ENCODE peak calls at places on chromosome 7, in ten cellular contexts. One of them, this sample, is unnamed.

GRCh38 chr7:8389898-8390642 is 43.3 kb upstream of the NXPH1 start:
- DNase-seq in pancreas: peak; percentile 26
- DNase-seq in amniotic stem cell: no peak
- DNase-seq in cardiac septum: no peak
- DNase-seq in NCI-H345: peak; percentile 51
- DNase-seq in HuH-7.5: no peak
- DNase-seq in BJ: no peak
- DNase-seq in GM12892: no peak
- DNase-seq in T follicular helper cell: no peak
- DNase-seq in activated CD4-positive, alpha-beta T cell treated with anti-CD3 and anti-CD28 coated beads for 48 hours: no peak
- DNase-seq in this sample: peak; percentile 4

GRCh38 chr7:140983802-140984201 is 30.9 kb downstream of the MRPS33 start:
- DNase-seq in pancreas: no peak
- DNase-seq in amniotic stem cell: no peak
- DNase-seq in cardiac septum: no peak
- DNase-seq in NCI-H345: no peak
- DNase-seq in HuH-7.5: no peak
- DNase-seq in BJ: no peak
- DNase-seq in GM12892: no peak
- DNase-seq in T follicular helper cell: no peak
- DNase-seq in activated CD4-positive, alpha-beta T cell treated with anti-CD3 and anti-CD28 coated beads for 48 hours: peak; percentile 14
- DNase-seq in this sample: peak; percentile 39

GRCh38 chr7:31883761-31884164 is 186.4 kb downstream of the PDE1C start:
- DNase-seq in pancreas: no peak
- DNase-seq in amniotic stem cell: no peak
- DNase-seq in cardiac septum: no peak
- DNase-seq in NCI-H345: no peak
- DNase-seq in HuH-7.5: no peak
- DNase-seq in BJ: peak; percentile 52
- DNase-seq in GM12892: no peak
- DNase-seq in T follicular helper cell: no peak
- DNase-seq in activated CD4-positive, alpha-beta T cell treated with anti-CD3 and anti-CD28 coated beads for 48 hours: no peak
- DNase-seq in this sample: no peak

GRCh38 chr7:152006336-152006735 is 19.1 kb upstream of the GALNT11 start:
- DNase-seq in pancreas: no peak
- DNase-seq in amniotic stem cell: no peak
- DNase-seq in cardiac septum: no peak
- DNase-seq in NCI-H345: no peak
- DNase-seq in HuH-7.5: no peak
- DNase-seq in BJ: no peak
- DNase-seq in GM12892: no peak
- DNase-seq in T follicular helper cell: no peak
- DNase-seq in activated CD4-positive, alpha-beta T cell treated with anti-CD3 and anti-CD28 coated beads for 48 hours: no peak
- DNase-seq in this sample: no peak

GRCh38 chr7:25968205-25968993 is 183.6 kb upstream of the NFE2L3 start:
- DNase-seq in pancreas: no peak
- DNase-seq in amniotic stem cell: no peak
- DNase-seq in cardiac septum: no peak
- DNase-seq in NCI-H345: no peak
- DNase-seq in HuH-7.5: no peak
- DNase-seq in BJ: no peak
- DNase-seq in GM12892: no peak
- DNase-seq in T follicular helper cell: no peak
- DNase-seq in activated CD4-positive, alpha-beta T cell treated with anti-CD3 and anti-CD28 coated beads for 48 hours: peak; percentile 69
- DNase-seq in this sample: no peak

GRCh38 chr7:19648791-19649190 is 60.0 kb downstream of the POLR1F start:
- DNase-seq in pancreas: no peak
- DNase-seq in amniotic stem cell: no peak
- DNase-seq in cardiac septum: no peak
- DNase-seq in NCI-H345: no peak
- DNase-seq in HuH-7.5: no peak
- DNase-seq in BJ: no peak
- DNase-seq in GM12892: no peak
- DNase-seq in T follicular helper cell: no peak
- DNase-seq in activated CD4-positive, alpha-beta T cell treated with anti-CD3 and anti-CD28 coated beads for 48 hours: no peak
- DNase-seq in this sample: no peak

GRCh38 chr7:131583430-131583829 is 27.0 kb upstream of the PODXL start:
- DNase-seq in pancreas: no peak
- DNase-seq in amniotic stem cell: no peak
- DNase-seq in cardiac septum: no peak
- DNase-seq in NCI-H345: no peak
- DNase-seq in HuH-7.5: no peak
- DNase-seq in BJ: no peak
- DNase-seq in GM12892: no peak
- DNase-seq in T follicular helper cell: no peak
- DNase-seq in activated CD4-positive, alpha-beta T cell treated with anti-CD3 and anti-CD28 coated beads for 48 hours: no peak
- DNase-seq in this sample: no peak

GRCh38 chr7:94368371-94368791 is 26.3 kb upstream of the COL1A2 start:
- DNase-seq in pancreas: no peak
- DNase-seq in amniotic stem cell: peak; percentile 62
- DNase-seq in cardiac septum: no peak
- DNase-seq in NCI-H345: peak; percentile 51
- DNase-seq in HuH-7.5: no peak
- DNase-seq in BJ: peak; percentile 74
- DNase-seq in GM12892: no peak
- DNase-seq in T follicular helper cell: no peak
- DNase-seq in activated CD4-positive, alpha-beta T cell treated with anti-CD3 and anti-CD28 coated beads for 48 hours: no peak
- DNase-seq in this sample: no peak

GRCh38 chr7:132275384-132275783 is 300.9 kb downstream of the PLXNA4 start:
- DNase-seq in pancreas: no peak
- DNase-seq in amniotic stem cell: no peak
- DNase-seq in cardiac septum: no peak
- DNase-seq in NCI-H345: peak; percentile 59
- DNase-seq in HuH-7.5: no peak
- DNase-seq in BJ: no peak
- DNase-seq in GM12892: no peak
- DNase-seq in T follicular helper cell: no peak
- DNase-seq in activated CD4-positive, alpha-beta T cell treated with anti-CD3 and anti-CD28 coated beads for 48 hours: no peak
- DNase-seq in this sample: no peak

GRCh38 chr7:128076831-128077271 is 45.6 kb upstream of the LRRC4 start:
- DNase-seq in pancreas: peak; percentile 76
- DNase-seq in amniotic stem cell: no peak
- DNase-seq in cardiac septum: no peak
- DNase-seq in NCI-H345: peak; percentile 24
- DNase-seq in HuH-7.5: no peak
- DNase-seq in BJ: no peak
- DNase-seq in GM12892: no peak
- DNase-seq in T follicular helper cell: no peak
- DNase-seq in activated CD4-positive, alpha-beta T cell treated with anti-CD3 and anti-CD28 coated beads for 48 hours: no peak
- DNase-seq in this sample: no peak

GRCh38 chr7:23462846-23463245 is 7.4 kb downstream of the IGF2BP3 start:
- DNase-seq in pancreas: no peak
- DNase-seq in amniotic stem cell: peak; percentile 50
- DNase-seq in cardiac septum: no peak
- DNase-seq in NCI-H345: no peak
- DNase-seq in HuH-7.5: no peak
- DNase-seq in BJ: no peak
- DNase-seq in GM12892: no peak
- DNase-seq in T follicular helper cell: no peak
- DNase-seq in activated CD4-positive, alpha-beta T cell treated with anti-CD3 and anti-CD28 coated beads for 48 hours: peak; percentile 23
- DNase-seq in this sample: peak; percentile 45

GRCh38 chr7:63925626-63926460 is 72.8 kb upstream of the ZNF722 start:
- DNase-seq in pancreas: peak; percentile 95
- DNase-seq in amniotic stem cell: no peak
- DNase-seq in cardiac septum: peak; percentile 91
- DNase-seq in NCI-H345: no peak
- DNase-seq in HuH-7.5: no peak
- DNase-seq in BJ: peak; percentile 4
- DNase-seq in GM12892: no peak
- DNase-seq in T follicular helper cell: peak; percentile 80
- DNase-seq in activated CD4-positive, alpha-beta T cell treated with anti-CD3 and anti-CD28 coated beads for 48 hours: peak; percentile 93
- DNase-seq in this sample: peak; percentile 40

GRCh38 chr7:132443776-132444520 is 132.3 kb downstream of the PLXNA4 start:
- DNase-seq in pancreas: no peak
- DNase-seq in amniotic stem cell: no peak
- DNase-seq in cardiac septum: no peak
- DNase-seq in NCI-H345: no peak
- DNase-seq in HuH-7.5: no peak
- DNase-seq in BJ: no peak
- DNase-seq in GM12892: no peak
- DNase-seq in T follicular helper cell: no peak
- DNase-seq in activated CD4-positive, alpha-beta T cell treated with anti-CD3 and anti-CD28 coated beads for 48 hours: no peak
- DNase-seq in this sample: no peak

GRCh38 chr7:152105205-152105604 is 79.7 kb downstream of the GALNT11 start:
- DNase-seq in pancreas: no peak
- DNase-seq in amniotic stem cell: no peak
- DNase-seq in cardiac septum: no peak
- DNase-seq in NCI-H345: no peak
- DNase-seq in HuH-7.5: no peak
- DNase-seq in BJ: no peak
- DNase-seq in GM12892: no peak
- DNase-seq in T follicular helper cell: no peak
- DNase-seq in activated CD4-positive, alpha-beta T cell treated with anti-CD3 and anti-CD28 coated beads for 48 hours: no peak
- DNase-seq in this sample: no peak

GRCh38 chr7:65953890-65954289 is 28.1 kb downstream of the GUSB start:
- DNase-seq in pancreas: no peak
- DNase-seq in amniotic stem cell: no peak
- DNase-seq in cardiac septum: no peak
- DNase-seq in NCI-H345: no peak
- DNase-seq in HuH-7.5: no peak
- DNase-seq in BJ: no peak
- DNase-seq in GM12892: no peak
- DNase-seq in T follicular helper cell: no peak
- DNase-seq in activated CD4-positive, alpha-beta T cell treated with anti-CD3 and anti-CD28 coated beads for 48 hours: no peak
- DNase-seq in this sample: no peak

GRCh38 chr7:107874605-107875446 is 16.2 kb upstream of the DLD start:
- DNase-seq in pancreas: peak; percentile 53
- DNase-seq in amniotic stem cell: peak; percentile 30
- DNase-seq in cardiac septum: no peak
- DNase-seq in NCI-H345: peak; percentile 54
- DNase-seq in HuH-7.5: peak; percentile 51
- DNase-seq in BJ: no peak
- DNase-seq in GM12892: no peak
- DNase-seq in T follicular helper cell: no peak
- DNase-seq in activated CD4-positive, alpha-beta T cell treated with anti-CD3 and anti-CD28 coated beads for 48 hours: peak; percentile 51
- DNase-seq in this sample: peak; percentile 44